ENCODE peak calls at places on chromosomes 6 and 20, in eight cellular contexts. N, P, U, Q, V, Z, S and C are unnamed samples.

GRCh38 chr6:18154507-18155272 is at the start of gene TPMT:
- DNase-seq in N (peak), P (peak), U (peak), Q (no peak), V (peak), Z (peak), S (no peak), C (no peak)

GRCh38 chr6:40947876-40948514 is 91.0 kb downstream of the UNC5CL start:
- DNase-seq in N (peak), P (no peak), U (no peak), Q (no peak), V (no peak), Z (no peak), S (no peak), C (no peak)

GRCh38 chr6:5497896-5498578 is 236.7 kb downstream of the FARS2 start:
- DNase-seq in N (peak), P (no peak), U (no peak), Q (no peak), V (no peak), Z (no peak), S (no peak), C (no peak)

GRCh38 chr20:22428051-22428450 is 156.3 kb downstream of the FOXA2 start:
- DNase-seq in N (peak), P (no peak), U (no peak), Q (no peak), V (no peak), Z (no peak), S (no peak), C (no peak)

GRCh38 chr6:151417477-151417876 is 26.1 kb upstream of the ZBTB2 start:
- DNase-seq in N (no peak), P (no peak), U (no peak), Q (no peak), V (no peak), Z (no peak), S (no peak), C (no peak)

GRCh38 chr20:49636447-49636846 is 68.5 kb upstream of the PTGIS start:
- DNase-seq in N (no peak), P (peak), U (no peak), Q (no peak), V (no peak), Z (no peak), S (no peak), C (no peak)

GRCh38 chr20:47146703-47147102 is 209.8 kb downstream of the ZMYND8 start:
- DNase-seq in N (peak), P (no peak), U (no peak), Q (no peak), V (no peak), Z (no peak), S (no peak), C (no peak)

GRCh38 chr6:100230976-100231316 is 233.8 kb downstream of the SIM1 start:
- DNase-seq in N (peak), P (no peak), U (no peak), Q (no peak), V (no peak), Z (no peak), S (no peak), C (no peak)

GRCh38 chr6:52233975-52234823 is 10.1 kb downstream of the IL17F start:
- DNase-seq in N (peak), P (no peak), U (peak), Q (peak), V (peak), Z (peak), S (no peak), C (peak)

GRCh38 chr6:2565499-2565898 is 185.2 kb downstream of the MYLK4 start:
- DNase-seq in N (peak), P (no peak), U (no peak), Q (no peak), V (no peak), Z (no peak), S (no peak), C (no peak)

GRCh38 chr6:1762203-1762602 is 152.5 kb downstream of the FOXC1 start:
- DNase-seq in N (no peak), P (no peak), U (no peak), Q (no peak), V (no peak), Z (no peak), S (no peak), C (no peak)

GRCh38 chr6:51910846-51911245 is 176.6 kb downstream of the PKHD1 start:
- DNase-seq in N (no peak), P (no peak), U (no peak), Q (no peak), V (no peak), Z (no peak), S (no peak), C (no peak)

GRCh38 chr6:150549007-150549406 is 50.7 kb upstream of the PLEKHG1 start:
- DNase-seq in N (no peak), P (no peak), U (no peak), Q (peak), V (no peak), Z (no peak), S (no peak), C (no peak)

GRCh38 chr20:45181639-45182038 is 6.9 kb downstream of the PI3 start:
- DNase-seq in N (peak), P (no peak), U (no peak), Q (no peak), V (no peak), Z (no peak), S (no peak), C (no peak)

GRCh38 chr20:17444091-17444490 is 87.1 kb downstream of the BFSP1 start:
- DNase-seq in N (no peak), P (no peak), U (no peak), Q (no peak), V (no peak), Z (no peak), S (no peak), C (no peak)

GRCh38 chr6:40661726-40662125 is 74.6 kb upstream of the LRFN2 start:
- DNase-seq in N (no peak), P (no peak), U (no peak), Q (no peak), V (no peak), Z (no peak), S (no peak), C (no peak)

GRCh38 chr6:7922596-7922995 is 12.0 kb upstream of the TXNDC5 start:
- DNase-seq in N (peak), P (no peak), U (no peak), Q (no peak), V (no peak), Z (no peak), S (no peak), C (no peak)

GRCh38 chr6:124069230-124069815 is 265.7 kb downstream of the NKAIN2 start:
- DNase-seq in N (no peak), P (no peak), U (no peak), Q (no peak), V (no peak), Z (no peak), S (no peak), C (no peak)

GRCh38 chr6:109071125-109071917 is 23.3 kb downstream of the SESN1 start:
- DNase-seq in N (no peak), P (no peak), U (no peak), Q (no peak), V (no peak), Z (no peak), S (no peak), C (no peak)

GRCh38 chr6:19410477-19410876 is 426.7 kb upstream of the ID4 start:
- DNase-seq in N (peak), P (no peak), U (no peak), Q (no peak), V (no peak), Z (no peak), S (no peak), C (no peak)

GRCh38 chr6:38262609-38263008 is 377.1 kb downstream of the BTBD9 start:
- DNase-seq in N (peak), P (no peak), U (no peak), Q (no peak), V (no peak), Z (no peak), S (no peak), C (no peak)

GRCh38 chr20:1336699-1337387 is 7.9 kb upstream of the SDCBP2 start:
- DNase-seq in N (no peak), P (peak), U (no peak), Q (no peak), V (peak), Z (no peak), S (no peak), C (no peak)

GRCh38 chr6:43402819-43403218 is 24.5 kb upstream of the ABCC10 start:
- DNase-seq in N (no peak), P (no peak), U (no peak), Q (no peak), V (no peak), Z (no peak), S (no peak), C (no peak)

GRCh38 chr20:46965477-46965876 is 70.8 kb downstream of the EYA2 start:
- DNase-seq in N (no peak), P (peak), U (no peak), Q (no peak), V (peak), Z (no peak), S (no peak), C (no peak)

GRCh38 chr6:39426057-39426592 is 103.6 kb upstream of the KCNK16 start:
- DNase-seq in N (peak), P (no peak), U (no peak), Q (no peak), V (peak), Z (no peak), S (no peak), C (no peak)

GRCh38 chr6:55980627-55981211 is 105.3 kb upstream of the BMP5 start:
- DNase-seq in N (peak), P (no peak), U (peak), Q (no peak), V (peak), Z (peak), S (no peak), C (peak)

GRCh38 chr6:100172322-100172713 is 178.3 kb upstream of the MCHR2 start:
- DNase-seq in N (no peak), P (no peak), U (no peak), Q (no peak), V (no peak), Z (no peak), S (no peak), C (no peak)

GRCh38 chr6:43395822-43396221 is 26.4 kb upstream of the ZNF318 start:
- DNase-seq in N (no peak), P (no peak), U (no peak), Q (no peak), V (no peak), Z (no peak), S (no peak), C (no peak)

GRCh38 chr6:127069659-127070279 is 48.7 kb upstream of the RSPO3 start:
- DNase-seq in N (peak), P (no peak), U (no peak), Q (no peak), V (no peak), Z (no peak), S (no peak), C (no peak)

GRCh38 chr6:18360188-18360587 is 27.0 kb upstream of the RNF144B start:
- DNase-seq in N (no peak), P (no peak), U (no peak), Q (no peak), V (no peak), Z (no peak), S (no peak), C (no peak)

GRCh38 chr6:3001773-3002293 is 2.1 kb downstream of the NQO2 start:
- DNase-seq in N (peak), P (no peak), U (no peak), Q (no peak), V (no peak), Z (no peak), S (no peak), C (peak)

GRCh38 chr20:23362392-23363256 is 642 bp downstream of the GZF1 start:
- DNase-seq in N (peak), P (peak), U (no peak), Q (peak), V (peak), Z (peak), S (no peak), C (no peak)

GRCh38 chr6:3247255-3248146 is 11.2 kb upstream of the PSMG4 start:
- DNase-seq in N (peak), P (no peak), U (peak), Q (peak), V (peak), Z (no peak), S (peak), C (no peak)

DNA sequence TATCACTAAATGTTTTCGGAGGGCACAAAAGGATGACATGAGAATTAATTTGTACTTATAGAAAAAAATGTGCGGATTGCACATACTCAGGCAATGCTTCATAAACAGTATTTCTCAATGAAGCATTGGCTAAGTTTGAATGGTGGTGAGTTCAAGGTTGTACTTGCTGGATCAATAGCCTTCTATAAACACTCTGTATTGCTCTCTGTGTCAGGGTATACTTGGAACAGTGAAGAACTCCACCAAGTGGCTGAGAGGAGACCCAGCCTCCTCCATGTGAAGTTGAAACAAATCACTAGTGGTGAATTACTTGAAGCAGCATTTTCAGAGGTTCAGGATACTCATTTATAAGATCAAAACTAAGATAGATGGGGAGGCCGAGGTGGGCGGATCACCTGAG is 360.6 kb downstream of the RIMS1 start:
- DNase-seq in N (peak), P (no peak), U (no peak), Q (no peak), V (no peak), Z (no peak), S (no peak), C (no peak)
- TF ChIP-seq CTCF in N (peak), P (no peak), U (no peak), Q (no peak), V (no peak), Z (no peak), S (no peak), C (peak)

GRCh38 chr6:134882426-134883038 is 67.4 kb downstream of the ALDH8A1 start:
- DNase-seq in N (peak), P (peak), U (peak), Q (peak), V (peak), Z (peak), S (peak), C (peak)
- TF ChIP-seq CTCF in N (peak), P (peak), U (peak), Q (peak), V (peak), Z (peak), S (no peak), C (peak)

DNA sequence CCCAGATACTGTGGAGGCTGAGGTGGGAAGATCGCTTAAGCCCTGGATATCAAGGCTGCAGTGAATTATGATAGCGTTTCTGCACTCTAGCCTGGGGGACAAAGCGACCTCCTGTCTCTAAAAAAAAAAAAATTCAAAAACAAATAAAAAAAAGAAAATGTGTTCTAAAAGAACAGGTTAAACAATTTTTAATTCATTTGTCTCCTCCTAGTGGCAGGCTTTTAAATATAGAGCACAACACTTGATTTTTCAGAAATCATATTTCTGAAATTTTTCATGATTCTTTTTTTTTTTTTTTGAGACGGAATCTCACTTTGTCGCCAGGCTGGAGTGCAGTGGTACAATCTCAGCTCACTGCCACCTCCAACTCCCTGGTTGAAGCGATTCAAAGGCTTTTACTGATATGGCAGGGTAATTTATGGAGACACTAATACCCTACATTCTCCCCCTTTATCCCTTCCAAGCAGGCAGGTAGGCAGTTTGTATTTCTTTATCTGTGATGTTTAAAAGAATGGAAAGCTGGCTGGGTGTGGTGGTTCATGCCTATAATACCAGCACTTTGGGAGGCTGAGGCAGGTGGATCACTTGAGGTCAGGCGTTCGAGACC is 8.7 kb upstream of the GTF3C6 start:
- DNase-seq in N (peak), P (no peak), U (no peak), Q (no peak), V (no peak), Z (no peak), S (no peak), C (no peak)
- TF ChIP-seq CTCF in N (peak), P (peak), U (peak), Q (no peak), V (peak), Z (peak), S (no peak), C (peak)

DNA sequence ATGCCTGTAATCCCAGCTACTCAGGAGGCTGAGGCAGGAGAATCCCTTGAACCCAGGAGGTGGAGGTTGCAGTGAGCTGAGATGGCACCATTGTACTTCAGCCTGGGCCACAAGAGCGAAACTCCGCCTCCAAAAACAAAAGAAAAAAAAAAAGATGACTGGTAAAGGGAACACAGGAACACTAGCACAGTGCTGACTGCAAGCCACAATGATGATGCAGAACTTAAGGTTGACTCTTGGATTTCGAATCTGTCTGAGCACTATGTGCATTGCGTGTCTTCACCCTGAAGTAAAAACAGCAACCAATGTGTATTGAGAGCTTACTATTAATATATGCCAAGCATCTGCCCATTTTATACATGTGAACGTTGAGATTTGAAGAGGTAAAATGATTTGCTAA is 27.6 kb upstream of the LIN28B start:
- DNase-seq in N (no peak), P (no peak), U (no peak), Q (no peak), V (no peak), Z (no peak), S (no peak), C (no peak)
- TF ChIP-seq CTCF in N (no peak), P (no peak), U (no peak), Q (no peak), V (no peak), Z (no peak), S (no peak), C (no peak)

GRCh38 chr20:56554869-56555268 is 21.8 kb downstream of the FAM209B start:
- DNase-seq in N (peak), P (no peak), U (no peak), Q (no peak), V (peak), Z (no peak), S (peak), C (peak)
- TF ChIP-seq CTCF in N (peak), P (no peak), U (no peak), Q (no peak), V (no peak), Z (no peak), S (no peak), C (no peak)

GRCh38 chr6:81241717-81242116 is 510.8 kb downstream of the TENT5A start:
- DNase-seq in N (peak), P (no peak), U (no peak), Q (no peak), V (no peak), Z (no peak), S (no peak), C (no peak)
- TF ChIP-seq CTCF in N (peak), P (peak), U (peak), Q (peak), V (no peak), Z (peak), S (no peak), C (no peak)

GRCh38 chr6:138814179-138814834 is 18.4 kb downstream of the ECT2L start:
- DNase-seq in N (no peak), P (no peak), U (no peak), Q (no peak), V (no peak), Z (no peak), S (no peak), C (no peak)
- TF ChIP-seq CTCF in N (no peak), P (no peak), U (no peak), Q (no peak), V (no peak), Z (no peak), S (no peak), C (no peak)

GRCh38 chr20:3925113-3925695 is 36.0 kb downstream of the PANK2 start:
- DNase-seq in N (no peak), P (no peak), U (no peak), Q (no peak), V (no peak), Z (no peak), S (no peak), C (no peak)

GRCh38 chr20:3925899-3926638 is 36.9 kb downstream of the PANK2 start:
- DNase-seq in N (no peak), P (no peak), U (no peak), Q (no peak), V (no peak), Z (no peak), S (no peak), C (no peak)

GRCh38 chr20:3923818-3924217 is 34.6 kb downstream of the PANK2 start:
- DNase-seq in N (no peak), P (peak), U (no peak), Q (no peak), V (no peak), Z (no peak), S (no peak), C (no peak)

GRCh38 chr20:3922983-3923339 is 33.8 kb downstream of the PANK2 start:
- DNase-seq in N (no peak), P (peak), U (no peak), Q (no peak), V (no peak), Z (no peak), S (no peak), C (no peak)

DNA sequence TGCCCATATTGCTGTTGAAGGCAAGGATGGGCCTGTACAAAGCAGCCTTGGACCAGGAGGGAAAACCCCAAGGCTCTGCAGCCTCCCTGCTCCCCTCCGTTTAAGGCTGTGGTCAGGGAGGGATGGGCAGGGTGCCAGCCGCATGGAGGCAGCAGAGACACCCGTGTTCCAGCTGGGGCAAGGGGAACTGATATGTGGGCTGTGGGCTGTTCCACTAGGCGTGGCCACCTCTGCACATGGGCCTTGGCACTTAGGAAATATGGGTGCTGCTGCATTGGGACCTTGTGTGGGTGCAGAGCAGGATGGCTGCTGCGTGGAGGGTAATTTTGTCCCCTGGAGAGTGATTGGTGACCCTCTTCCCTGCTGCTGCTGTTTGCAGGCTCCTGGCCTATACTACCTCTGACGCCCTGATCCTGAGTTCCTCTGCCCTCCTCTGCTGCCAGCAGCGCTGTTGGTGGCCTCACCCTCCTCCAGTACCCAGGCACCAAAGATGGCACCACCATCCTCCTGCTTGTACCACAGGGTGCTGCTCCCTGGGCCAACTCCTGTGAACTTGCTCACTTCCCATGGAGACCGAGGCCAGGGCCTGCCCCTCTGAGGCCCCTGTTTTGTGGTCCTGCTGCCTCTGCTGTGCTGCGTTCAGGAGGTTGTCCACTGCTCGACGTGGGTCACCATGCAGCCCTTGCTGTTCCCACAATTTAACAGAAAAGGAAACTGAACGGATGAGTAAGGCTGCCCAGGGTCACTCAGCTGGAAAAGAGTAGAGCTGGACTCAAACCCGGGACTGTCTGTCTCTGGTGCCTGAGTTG is 35.3 kb downstream of the PANK2 start:
- DNase-seq in N (no peak), P (peak), U (no peak), Q (no peak), V (no peak), Z (no peak), S (no peak), C (no peak)
- TF ChIP-seq CTCF in N (no peak), P (no peak), U (no peak), Q (no peak), V (no peak), Z (no peak), S (no peak), C (peak)